ENCODE peak calls at places on chromosomes 12 and 14, in four cellular contexts. L, V, A and T are unnamed samples.

GRCh38 chr14:76050797-76051392 is 65.3 kb downstream of the IFT43 start:
- DNase-seq in A (peak; percentile 58), L (peak; percentile 59), V (peak; percentile 67), T (peak; percentile 40)

GRCh38 chr14:54083549-54084239 is 127.1 kb upstream of the BMP4 start:
- DNase-seq in L (no peak), V (no peak), A (no peak), T (no peak)

GRCh38 chr14:60573943-60574496 is 65.1 kb downstream of the SIX6 start:
- DNase-seq in A (no peak), V (no peak), L (no peak), T (no peak)

GRCh38 chr12:117091758-117092510 is 7.3 kb downstream of the TESC start:
- DNase-seq in V (no peak), L (no peak), A (no peak), T (no peak)

GRCh38 chr12:92506460-92506859 is 196.3 kb upstream of the PLEKHG7 start:
- DNase-seq in L (no peak), A (no peak), V (no peak), T (no peak)

GRCh38 chr14:104694991-104695659 is 5.7 kb downstream of the INF2 start:
- DNase-seq in A (no peak), V (peak; percentile 43), L (no peak), T (peak; percentile 33)

GRCh38 chr14:37246427-37246829 is 48.7 kb downstream of the MIPOL1 start:
- DNase-seq in V (peak; percentile 60), L (peak; percentile 59), A (no peak), T (no peak)

GRCh38 chr14:49545716-49546115 is 40.5 kb downstream of the RPS29 start:
- DNase-seq in A (no peak), V (no peak), L (no peak), T (no peak)

GRCh38 chr14:52355016-52355430 is 40.9 kb downstream of the PTGER2 start:
- DNase-seq in L (peak; percentile 54), A (no peak), V (peak; percentile 94), T (no peak)

GRCh38 chr14:68685419-68686211 is 107.3 kb downstream of the ZFP36L1 start:
- DNase-seq in A (peak; percentile 79), V (peak; percentile 84), L (peak; percentile 97), T (peak; percentile 57)

GRCh38 chr14:63453443-63453936 is 89.7 kb downstream of the PPP2R5E start:
- DNase-seq in A (no peak), V (no peak), L (no peak), T (no peak)

GRCh38 chr12:116601933-116602809 is 43.0 kb downstream of the MAP1LC3B2 start:
- DNase-seq in L (no peak), V (no peak), A (no peak), T (no peak)

GRCh38 chr14:69985456-69985855 is 106.2 kb downstream of the SMOC1 start:
- DNase-seq in A (no peak), L (no peak), V (no peak), T (no peak)

GRCh38 chr12:8742501-8742900 is 44.7 kb downstream of the RIMKLB start:
- DNase-seq in A (no peak), L (peak; percentile 39), V (peak; percentile 70), T (no peak)

GRCh38 chr12:124242529-124243065 is 52.3 kb upstream of the RFLNA start:
- DNase-seq in A (no peak), V (no peak), L (no peak), T (no peak)